ENCODE peak calls at places on chromosomes 6 and 20, in six cellular contexts. S is GM20000; E is endothelial cell; P is cardiac muscle cell; I is CD4-positive, alpha-beta T cell; J is stomach. V is an unnamed sample.

GRCh38 chr6:113595921-113596376 is 261.2 kb upstream of the MARCKS start:
- DNase-seq in S (no peak), E (no peak), P (no peak), I (no peak), J (no peak), V (no peak)

GRCh38 chr20:49384437-49385434 is 97.7 kb downstream of the KCNB1 start:
- DNase-seq in S (peak), E (peak), P (peak), I (peak), J (peak), V (peak)

GRCh38 chr20:54221383-54221782 is 13.5 kb downstream of the PFDN4 start:
- DNase-seq in S (no peak), E (no peak), P (no peak), I (no peak), J (no peak), V (no peak)

GRCh38 chr20:41149679-41150131 is 12.4 kb downstream of the PLCG1 start:
- DNase-seq in S (no peak), E (no peak), P (no peak), I (no peak), J (no peak), V (no peak)

GRCh38 chr20:46572181-46572580 is 21.7 kb upstream of the OCSTAMP start:
- DNase-seq in S (no peak), E (no peak), P (no peak), I (no peak), J (peak), V (no peak)

GRCh38 chr20:24762371-24762770 is 186.7 kb upstream of the CST7 start:
- DNase-seq in S (no peak), E (no peak), P (no peak), I (no peak), J (peak), V (no peak)

GRCh38 chr6:113458368-113459010 is 398.7 kb upstream of the MARCKS start:
- DNase-seq in S (no peak), E (no peak), P (no peak), I (no peak), J (no peak), V (no peak)

GRCh38 chr20:11140359-11140758 is 466.6 kb upstream of the JAG1 start:
- DNase-seq in S (no peak), E (no peak), P (no peak), I (no peak), J (no peak), V (no peak)

GRCh38 chr6:91299544-91300491 is 712.9 kb upstream of the MAP3K7 start:
- DNase-seq in S (no peak), E (no peak), P (no peak), I (no peak), J (no peak), V (no peak)

GRCh38 chr6:42344756-42345155 is 107.0 kb downstream of the TRERF1 start:
- DNase-seq in S (no peak), E (no peak), P (no peak), I (no peak), J (no peak), V (no peak)

GRCh38 chr6:5141046-5141445 is 55.9 kb downstream of the PPP1R3G start:
- DNase-seq in S (no peak), E (no peak), P (no peak), I (no peak), J (no peak), V (no peak)

GRCh38 chr20:46099491-46100287 is 9.9 kb upstream of the NCOA5 start:
- DNase-seq in S (peak), E (peak), P (no peak), I (no peak), J (no peak), V (no peak)

GRCh38 chr6:71419217-71419953 is 130.8 kb downstream of the OGFRL1 start:
- DNase-seq in S (no peak), E (no peak), P (peak), I (no peak), J (no peak), V (no peak)

GRCh38 chr20:31861346-31862156 is 8.8 kb downstream of the DUSP15 start:
- DNase-seq in S (peak), E (peak), P (peak), I (peak), J (peak), V (peak)
- TF ChIP-seq CTCF in S (no peak), E (no peak), P (no peak), I (no peak), J (no peak), V (no peak)

DNA sequence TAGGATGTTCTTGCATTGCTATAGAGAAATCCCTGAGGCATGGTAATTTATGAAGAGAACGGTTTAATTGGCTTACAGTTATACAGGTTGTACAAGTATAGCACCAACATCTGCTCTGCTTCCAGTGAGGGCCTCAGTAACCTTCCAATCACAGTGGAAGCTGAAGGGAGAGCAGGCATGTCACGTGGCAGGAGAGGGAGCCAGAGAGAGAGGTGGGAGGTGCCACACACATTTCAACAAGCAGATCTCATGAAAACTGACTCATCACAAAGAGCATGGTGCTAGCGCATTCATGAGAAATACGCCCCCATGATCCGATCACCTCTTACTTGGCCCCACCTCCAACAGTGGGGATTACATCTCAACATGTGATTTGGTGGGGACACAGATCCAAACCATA is 871.2 kb downstream of the TFAP2A start:
- DNase-seq in S (no peak), E (no peak), P (no peak), I (no peak), J (no peak), V (no peak)
- TF ChIP-seq CTCF in S (no peak), E (no peak), P (no peak), I (no peak), J (no peak), V (no peak)

GRCh38 chr6:27295301-27296079 is 16.6 kb downstream of the POM121L2 start:
- DNase-seq in S (no peak), E (peak), P (peak), I (no peak), J (no peak), V (no peak)
- TF ChIP-seq CTCF in S (no peak), E (no peak), P (no peak), I (no peak), J (no peak), V (no peak)

DNA sequence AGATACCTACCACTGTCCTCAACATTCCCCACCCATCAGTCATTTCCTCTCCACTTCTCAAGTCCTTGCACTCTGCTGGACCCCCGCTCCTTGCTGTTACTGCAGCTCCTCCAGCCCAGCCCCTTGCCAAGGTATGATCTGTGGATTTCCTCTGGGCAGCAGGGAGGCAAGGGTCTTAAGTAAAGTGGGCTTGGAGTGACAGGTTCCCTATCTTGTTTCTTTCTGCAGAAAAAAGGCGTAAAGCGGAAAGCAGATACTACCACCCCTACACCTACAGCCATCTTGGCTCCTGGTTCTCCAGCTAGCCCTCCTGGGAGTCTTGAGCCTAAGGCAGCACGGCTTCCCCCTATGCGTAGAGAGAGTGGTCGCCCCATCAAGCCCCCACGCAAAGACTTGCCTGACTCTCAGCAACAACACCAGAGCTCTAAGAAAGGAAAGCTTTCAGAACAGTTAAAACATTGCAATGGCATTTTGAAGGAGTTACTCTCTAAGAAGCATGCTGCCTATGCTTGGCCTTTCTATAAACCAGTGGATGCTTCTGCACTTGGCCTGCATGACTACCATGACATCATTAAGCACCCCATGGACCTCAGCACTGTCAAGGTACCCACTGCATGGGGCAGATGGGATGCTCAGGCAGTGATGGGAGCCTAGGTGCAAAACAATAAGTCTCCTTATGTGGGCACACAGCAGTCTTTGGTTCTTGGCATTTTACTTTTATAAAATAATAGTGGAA is 8.1 kb downstream of the BRD2 start:
- DNase-seq in S (no peak), E (no peak), P (no peak), I (no peak), J (no peak), V (no peak)
- TF ChIP-seq CTCF in S (no peak), E (no peak), P (no peak), I (no peak), J (no peak), V (no peak)

GRCh38 chr6:26420607-26421235 is 18.6 kb downstream of the BTN3A1 start:
- DNase-seq in S (peak), E (peak), P (peak), I (no peak), J (no peak), V (no peak)
- TF ChIP-seq CTCF in S (peak), E (peak), P (peak), I (peak), J (no peak), V (peak)

GRCh38 chr6:20416063-20416454 is 14.4 kb downstream of the E2F3 start:
- DNase-seq in S (no peak), E (no peak), P (no peak), I (no peak), J (no peak), V (no peak)

GRCh38 chr6:20414711-20415110 is 13.0 kb downstream of the E2F3 start:
- DNase-seq in S (no peak), E (no peak), P (no peak), I (no peak), J (no peak), V (no peak)

GRCh38 chr6:20416567-20417345 is 15.1 kb downstream of the E2F3 start:
- DNase-seq in S (no peak), E (no peak), P (no peak), I (no peak), J (no peak), V (no peak)

GRCh38 chr6:20415304-20416062 is 13.8 kb downstream of the E2F3 start:
- DNase-seq in S (no peak), E (no peak), P (no peak), I (no peak), J (no peak), V (no peak)

GRCh38 chr6:20417819-20418218 is 16.1 kb downstream of the E2F3 start:
- DNase-seq in S (no peak), E (no peak), P (no peak), I (no peak), J (no peak), V (no peak)
- TF ChIP-seq CTCF in S (no peak), E (no peak), P (no peak), I (no peak), J (no peak), V (no peak)

GRCh38 chr6:57313711-57314471 is 3.5 kb upstream of the PRIM2 start:
- DNase-seq in S (no peak), E (no peak), P (no peak), I (no peak), J (no peak), V (no peak)
- TF ChIP-seq CTCF in S (no peak), E (no peak), P (peak), I (no peak), J (no peak), V (no peak)

GRCh38 chr20:38725959-38726848 is 1.9 kb downstream of the SLC32A1 start:
- DNase-seq in S (peak), E (peak), P (peak), I (no peak), J (peak), V (peak)
- TF ChIP-seq CTCF in S (peak), E (peak), P (peak), I (no peak), J (peak), V (peak)

DNA sequence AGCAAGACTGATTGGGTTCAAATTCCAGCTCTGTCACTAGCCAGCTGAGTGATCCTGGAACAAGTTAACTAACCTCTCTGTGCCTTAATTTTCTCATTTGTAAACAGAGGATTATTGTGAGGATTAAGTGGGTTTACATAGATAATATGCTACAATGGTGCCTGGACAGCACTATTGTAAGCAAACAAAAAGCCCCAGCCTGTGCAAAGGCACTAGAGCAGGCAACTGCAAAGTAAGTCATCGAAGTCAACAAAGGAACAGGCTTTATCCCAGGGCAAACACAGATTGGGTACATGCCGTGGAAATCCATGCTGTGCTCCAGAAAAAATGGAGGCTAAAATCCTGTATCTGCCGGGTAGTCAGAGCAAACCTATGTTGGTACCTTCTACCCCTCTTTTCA is 43.2 kb upstream of the CTNNBL1 start:
- DNase-seq in S (no peak), E (no peak), P (no peak), I (no peak), J (no peak), V (no peak)
- TF ChIP-seq CTCF in S (no peak), E (no peak), P (no peak), I (no peak), J (no peak), V (no peak)